ENCODE peak calls at places on chromosomes 11 and 22, in four cellular contexts. One of them, this sample, is unnamed.

GRCh38 chr11:8873966-8874365 is 37.0 kb upstream of the AKIP1 start:
- DNase-seq in Panc1: no peak
- DNase-seq in GM12865: no peak
- DNase-seq in heart right ventricle: no peak
- DNase-seq in this sample: no peak

GRCh38 chr11:26860411-26860810 is 133.5 kb upstream of the FIBIN start:
- DNase-seq in heart right ventricle: no peak
- DNase-seq in GM12865: no peak
- DNase-seq in Panc1: no peak
- DNase-seq in this sample: peak; percentile 37

GRCh38 chr11:106585061-106585460 is 433.2 kb downstream of the GUCY1A2 start:
- DNase-seq in GM12865: no peak
- DNase-seq in Panc1: no peak
- DNase-seq in heart right ventricle: no peak
- DNase-seq in this sample: peak; percentile 53

GRCh38 chr11:16813141-16813540 is 74.7 kb downstream of the C11orf58 start:
- DNase-seq in Panc1: no peak
- DNase-seq in GM12865: no peak
- DNase-seq in heart right ventricle: no peak
- DNase-seq in this sample: no peak

GRCh38 chr11:116641561-116642045 is 131.2 kb downstream of the BUD13 start:
- DNase-seq in heart right ventricle: peak; percentile 9
- DNase-seq in GM12865: peak; percentile 50
- DNase-seq in Panc1: peak; percentile 17
- DNase-seq in this sample: peak; percentile 11

GRCh38 chr11:1780700-1781592 is 17.2 kb upstream of the CTSD start:
- DNase-seq in GM12865: no peak
- DNase-seq in Panc1: no peak
- DNase-seq in heart right ventricle: no peak
- DNase-seq in this sample: no peak

GRCh38 chr22:22020425-22020852 is 37.9 kb upstream of the TOP3B start:
- DNase-seq in GM12865: no peak
- DNase-seq in heart right ventricle: no peak
- DNase-seq in Panc1: no peak
- DNase-seq in this sample: no peak

GRCh38 chr11:10605941-10606381 is 37.5 kb upstream of the LYVE1 start:
- DNase-seq in heart right ventricle: peak; percentile 54
- DNase-seq in Panc1: no peak
- DNase-seq in GM12865: no peak
- DNase-seq in this sample: peak; percentile 67

GRCh38 chr11:134815404-134815803 is 403.4 kb upstream of the B3GAT1 start:
- DNase-seq in heart right ventricle: no peak
- DNase-seq in Panc1: no peak
- DNase-seq in GM12865: no peak
- DNase-seq in this sample: no peak

GRCh38 chr11:73334244-73335203 is 26.4 kb downstream of the ARHGEF17 start:
- DNase-seq in Panc1: no peak
- DNase-seq in heart right ventricle: peak; percentile 90
- DNase-seq in GM12865: peak; percentile 54
- DNase-seq in this sample: peak; percentile 83

GRCh38 chr11:45227836-45228235 is 58.3 kb downstream of the SYT13 start:
- DNase-seq in heart right ventricle: no peak
- DNase-seq in Panc1: no peak
- DNase-seq in GM12865: no peak
- DNase-seq in this sample: no peak

GRCh38 chr11:118652681-118653181 is 26.7 kb downstream of the TREH start:
- DNase-seq in heart right ventricle: no peak
- DNase-seq in GM12865: no peak
- DNase-seq in Panc1: no peak
- DNase-seq in this sample: no peak

GRCh38 chr11:2772544-2773031 is 72.8 kb upstream of the KCNQ1OT1 start:
- DNase-seq in Panc1: no peak
- DNase-seq in GM12865: peak; percentile 35
- DNase-seq in heart right ventricle: no peak
- DNase-seq in this sample: no peak

GRCh38 chr11:57800444-57801184 is 39.0 kb downstream of the CTNND1 start:
- DNase-seq in GM12865: peak; percentile 74
- DNase-seq in heart right ventricle: no peak
- DNase-seq in Panc1: peak; percentile 59
- DNase-seq in this sample: peak; percentile 81

GRCh38 chr22:42389137-42389536 is 43.1 kb downstream of the NFAM1 start:
- DNase-seq in heart right ventricle: no peak
- DNase-seq in GM12865: no peak
- DNase-seq in Panc1: no peak
- DNase-seq in this sample: no peak

GRCh38 chr11:2533642-2534115 is 88.9 kb downstream of the KCNQ1 start:
- DNase-seq in Panc1: peak; percentile 24
- DNase-seq in GM12865: peak; percentile 36
- DNase-seq in heart right ventricle: peak; percentile 80
- DNase-seq in this sample: peak; percentile 89

GRCh38 chr22:27493797-27494196 is 307.8 kb downstream of the MN1 start:
- DNase-seq in heart right ventricle: no peak
- DNase-seq in Panc1: no peak
- DNase-seq in GM12865: no peak
- DNase-seq in this sample: no peak

GRCh38 chr11:6404341-6405038 is 14.2 kb downstream of the SMPD1 start:
- DNase-seq in Panc1: no peak
- DNase-seq in heart right ventricle: no peak
- DNase-seq in GM12865: no peak
- DNase-seq in this sample: no peak

GRCh38 chr11:99015634-99016454 is 4.9 kb upstream of the CNTN5 start:
- DNase-seq in GM12865: peak; percentile 55
- DNase-seq in Panc1: peak; percentile 35
- DNase-seq in heart right ventricle: no peak
- DNase-seq in this sample: peak; percentile 62

GRCh38 chr22:16601437-16602223 is 9.0 kb upstream of the CCT8L2 start:
- DNase-seq in Panc1: no peak
- DNase-seq in heart right ventricle: peak; percentile 21
- DNase-seq in GM12865: no peak
- DNase-seq in this sample: peak; percentile 15

GRCh38 chr11:13784441-13784840 is 116.0 kb downstream of the FAR1 start:
- DNase-seq in GM12865: no peak
- DNase-seq in Panc1: no peak
- DNase-seq in heart right ventricle: no peak
- DNase-seq in this sample: no peak

GRCh38 chr22:22974795-22975580 is 87.4 kb downstream of the IGLL5 start:
- DNase-seq in GM12865: no peak
- DNase-seq in Panc1: no peak
- DNase-seq in heart right ventricle: no peak
- DNase-seq in this sample: no peak

GRCh38 chr11:71222318-71223080 is 29.9 kb downstream of the SHANK2 start:
- DNase-seq in Panc1: no peak
- DNase-seq in GM12865: no peak
- DNase-seq in heart right ventricle: peak; percentile 12
- DNase-seq in this sample: peak; percentile 4

GRCh38 chr11:8744423-8744822 is 61.8 kb downstream of the RPL27A start:
- DNase-seq in GM12865: no peak
- DNase-seq in Panc1: no peak
- DNase-seq in heart right ventricle: no peak
- DNase-seq in this sample: no peak

GRCh38 chr11:72179804-72180396 is 12.0 kb upstream of the FOLR1 start:
- DNase-seq in heart right ventricle: no peak
- DNase-seq in Panc1: no peak
- DNase-seq in GM12865: no peak
- DNase-seq in this sample: no peak

GRCh38 chr22:32836286-32836859 is 34.9 kb downstream of the TIMP3 start:
- DNase-seq in heart right ventricle: no peak
- DNase-seq in Panc1: no peak
- DNase-seq in GM12865: peak; percentile 7
- DNase-seq in this sample: peak; percentile 34

GRCh38 chr22:48897959-48898358 is 929.7 kb downstream of the BRD1 start:
- DNase-seq in GM12865: no peak
- DNase-seq in Panc1: no peak
- DNase-seq in heart right ventricle: no peak
- DNase-seq in this sample: no peak

GRCh38 chr22:33906954-33907353 is 13.3 kb downstream of the LARGE1 start:
- DNase-seq in GM12865: no peak
- DNase-seq in Panc1: no peak
- DNase-seq in heart right ventricle: no peak
- DNase-seq in this sample: no peak

GRCh38 chr22:33909906-33910305 is 10.4 kb downstream of the LARGE1 start:
- DNase-seq in Panc1: no peak
- DNase-seq in GM12865: no peak
- DNase-seq in heart right ventricle: no peak
- DNase-seq in this sample: peak; percentile 56

GRCh38 chr22:33909075-33909458 is 11.2 kb downstream of the LARGE1 start:
- DNase-seq in Panc1: no peak
- DNase-seq in heart right ventricle: peak; percentile 35
- DNase-seq in GM12865: no peak
- DNase-seq in this sample: peak; percentile 85

GRCh38 chr22:33906475-33906874 is 13.8 kb downstream of the LARGE1 start:
- DNase-seq in heart right ventricle: no peak
- DNase-seq in GM12865: no peak
- DNase-seq in Panc1: no peak
- DNase-seq in this sample: no peak

DNA sequence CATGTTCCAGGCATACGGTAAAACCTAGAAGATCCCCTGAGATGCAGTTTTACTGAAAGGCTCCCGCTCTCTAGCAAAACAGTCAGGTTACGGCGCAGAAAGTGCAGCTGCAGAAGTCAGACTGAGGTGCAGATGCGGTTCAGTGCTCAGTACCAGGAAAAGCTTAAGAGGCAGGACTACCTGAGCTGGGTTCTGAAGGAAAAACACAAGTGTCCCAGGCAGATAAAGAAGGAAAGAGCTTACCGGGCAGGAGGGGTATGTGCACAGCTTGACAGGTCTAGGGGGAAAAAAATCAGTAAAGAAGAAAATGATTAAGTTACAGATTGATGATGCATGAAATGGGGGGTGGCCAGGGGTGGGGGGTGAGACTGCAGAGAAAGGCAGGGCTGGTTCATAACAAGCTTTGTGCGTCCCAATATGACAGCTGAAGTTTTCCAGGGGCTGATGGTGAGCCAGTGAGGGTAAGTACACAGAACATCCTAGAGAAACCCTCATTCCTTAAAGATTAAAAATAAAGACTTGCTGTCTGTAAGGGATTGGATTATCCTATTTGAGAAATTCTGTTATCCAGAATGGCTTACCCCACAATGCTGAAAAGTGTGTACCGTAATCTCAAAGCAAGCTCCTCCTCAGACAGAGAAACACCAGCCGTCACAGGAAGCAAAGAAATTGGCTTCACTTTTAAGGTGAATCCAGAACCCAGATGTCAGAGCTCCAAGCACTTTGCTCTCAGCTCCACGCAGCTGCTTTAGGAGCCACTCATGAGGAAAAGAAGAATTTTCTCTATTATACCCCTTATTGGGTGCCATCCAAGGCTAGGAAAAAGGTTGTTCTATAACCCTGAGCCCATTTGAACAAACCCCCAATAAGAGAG is 11.8 kb downstream of the LARGE1 start:
- DNase-seq in GM12865: no peak
- DNase-seq in Panc1: no peak
- DNase-seq in heart right ventricle: no peak
- DNase-seq in this sample: no peak
- H3K4me3 ChIP-seq in GM12865: no peak overlapping the region
- H3K4me3 ChIP-seq in Panc1: no peak overlapping the region
- H3K4me3 ChIP-seq in heart right ventricle: no peak overlapping the region
- H3K4me3 ChIP-seq in this sample: no peak overlapping the region

GRCh38 chr22:18999416-18999815 is 63.3 kb upstream of the PRODH start:
- DNase-seq in heart right ventricle: no peak
- DNase-seq in GM12865: no peak
- DNase-seq in Panc1: no peak
- DNase-seq in this sample: no peak

GRCh38 chr22:19001204-19001603 is 65.1 kb upstream of the PRODH start:
- DNase-seq in GM12865: no peak
- DNase-seq in heart right ventricle: no peak
- DNase-seq in Panc1: no peak
- DNase-seq in this sample: no peak

GRCh38 chr22:18997925-18998315 is 61.8 kb upstream of the PRODH start:
- DNase-seq in heart right ventricle: no peak
- DNase-seq in GM12865: no peak
- DNase-seq in Panc1: no peak
- DNase-seq in this sample: no peak

GRCh38 chr22:18997306-18997924 is 61.3 kb upstream of the PRODH start:
- DNase-seq in GM12865: no peak
- DNase-seq in Panc1: no peak
- DNase-seq in heart right ventricle: no peak
- DNase-seq in this sample: no peak

GRCh38 chr22:18998998-18999397 is 62.9 kb upstream of the PRODH start:
- DNase-seq in Panc1: no peak
- DNase-seq in heart right ventricle: no peak
- DNase-seq in GM12865: no peak
- DNase-seq in this sample: no peak
- TF ChIP-seq CTCF in Panc1: no peak
- TF ChIP-seq CTCF in heart right ventricle: no peak
- TF ChIP-seq CTCF in GM12865: peak; percentile 10
- TF ChIP-seq CTCF in this sample: no peak

DNA sequence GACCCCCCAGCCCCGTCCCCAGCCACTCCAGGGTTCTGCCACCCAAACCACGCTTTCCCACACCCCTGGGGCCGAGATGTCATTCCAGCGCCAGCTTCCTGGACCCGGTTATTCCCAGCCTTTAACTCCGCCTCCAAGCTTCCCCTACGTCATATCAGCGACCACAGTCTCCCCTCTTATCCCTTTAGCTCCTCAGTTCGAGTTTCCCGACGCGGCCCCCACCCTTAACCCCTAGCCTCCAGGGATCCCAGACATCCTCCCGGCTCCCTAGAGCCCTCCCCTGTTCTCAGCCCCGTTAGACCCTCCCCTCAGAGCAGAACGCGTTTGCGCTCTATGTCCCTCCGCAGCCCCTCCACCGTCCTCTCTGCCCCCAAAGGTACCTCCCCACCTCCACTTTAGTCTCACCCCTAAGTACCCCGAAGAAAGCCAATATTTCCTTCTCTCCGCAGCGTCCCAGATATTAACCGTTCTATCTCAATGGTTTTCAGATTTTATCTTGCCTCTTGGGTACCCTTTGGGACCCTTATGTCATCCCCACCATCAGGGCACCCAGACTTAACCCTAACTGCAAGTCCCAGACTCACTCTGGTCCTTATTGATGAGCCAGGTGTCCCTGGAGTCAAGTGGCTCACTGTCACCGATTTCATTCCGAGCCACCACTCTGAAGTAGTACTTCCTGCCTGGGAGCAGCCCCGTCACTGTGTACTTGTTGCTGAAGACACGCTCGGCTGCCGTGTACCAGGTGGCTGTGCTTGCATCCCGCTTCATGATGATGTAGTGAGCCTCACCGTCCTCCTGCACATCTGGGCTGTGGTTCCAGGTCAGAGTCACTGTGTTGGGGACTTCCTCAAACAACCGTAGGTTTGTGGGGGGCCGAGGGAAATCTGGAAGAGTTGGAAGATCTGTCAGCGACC is 8.0 kb downstream of the TMEM86A start:
- DNase-seq in heart right ventricle: peak; percentile 86
- DNase-seq in Panc1: no peak
- DNase-seq in GM12865: peak; percentile 69
- DNase-seq in this sample: no peak
- H3K4me3 ChIP-seq in heart right ventricle: peak overlapping the region; percentile 38
- H3K4me3 ChIP-seq in Panc1: peak overlapping the region; percentile 19
- H3K4me3 ChIP-seq in GM12865: peak overlapping the region; percentile 51
- H3K4me3 ChIP-seq in this sample: no peak overlapping the region

DNA sequence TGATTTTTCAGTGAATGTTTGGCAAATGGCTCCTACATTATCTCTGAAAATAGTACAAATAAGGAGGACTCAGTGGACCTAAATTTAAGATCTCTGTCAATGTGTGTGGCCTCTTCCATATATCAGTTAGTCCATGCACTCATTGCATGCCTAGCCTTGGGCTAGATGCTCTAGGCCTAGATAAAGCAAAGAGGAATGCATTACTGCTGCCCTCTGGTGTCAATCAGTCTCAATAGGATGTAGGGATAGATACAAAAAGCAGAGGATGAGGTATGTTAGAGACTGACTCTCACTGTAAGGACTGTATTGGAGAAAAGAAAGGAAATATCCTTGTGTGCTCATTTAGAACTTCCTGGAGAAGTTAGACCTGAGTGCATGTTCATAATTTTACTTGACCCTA is 42.0 kb downstream of the MS4A2 start:
- DNase-seq in heart right ventricle: peak; percentile 8
- DNase-seq in Panc1: no peak
- DNase-seq in GM12865: peak; percentile 41
- DNase-seq in this sample: no peak
- TF ChIP-seq CTCF in heart right ventricle: peak; percentile 32
- TF ChIP-seq CTCF in Panc1: peak; percentile 59
- TF ChIP-seq CTCF in GM12865: no peak
- TF ChIP-seq CTCF in this sample: no peak